ENCODE peak calls at places on chromosomes 13 and 19, in six cellular contexts. One of them, this sample, is unnamed. For H3K4me1, the result is how much of the 10 kb centered on the place peaks cover.

GRCh38 chr19:11964496-11964857 is 363 bp upstream of the ZNF763 start:
- DNase-seq in H9: no peak
- DNase-seq in trophoblast cell: no peak
- DNase-seq in mesenchymal stem cell: no peak
- DNase-seq in neuronal stem cell: no peak
- DNase-seq in IMR-90: no peak
- DNase-seq in this sample: no peak

GRCh38 chr19:23992348-23992747 is 77.7 kb downstream of the ZNF726 start:
- DNase-seq in H9: no peak
- DNase-seq in trophoblast cell: no peak
- DNase-seq in mesenchymal stem cell: no peak
- DNase-seq in neuronal stem cell: no peak
- DNase-seq in IMR-90: no peak
- DNase-seq in this sample: no peak

GRCh38 chr19:47005164-47005641 is 14.4 kb upstream of the NPAS1 start:
- DNase-seq in H9: peak
- DNase-seq in trophoblast cell: no peak
- DNase-seq in mesenchymal stem cell: no peak
- DNase-seq in neuronal stem cell: no peak
- DNase-seq in IMR-90: no peak
- DNase-seq in this sample: no peak

GRCh38 chr13:84296386-84296785 is 414.1 kb upstream of the SLITRK1 start:
- DNase-seq in H9: no peak
- DNase-seq in trophoblast cell: no peak
- DNase-seq in mesenchymal stem cell: no peak
- DNase-seq in neuronal stem cell: no peak
- DNase-seq in IMR-90: no peak
- DNase-seq in this sample: no peak

GRCh38 chr13:95492044-95492801 is 60.3 kb upstream of the CLDN10 start:
- DNase-seq in H9: peak
- DNase-seq in trophoblast cell: no peak
- DNase-seq in mesenchymal stem cell: no peak
- DNase-seq in neuronal stem cell: no peak
- DNase-seq in IMR-90: no peak
- DNase-seq in this sample: no peak

GRCh38 chr19:42140125-42140754 is 8.0 kb upstream of the POU2F2 start:
- DNase-seq in H9: peak
- DNase-seq in trophoblast cell: peak
- DNase-seq in mesenchymal stem cell: peak
- DNase-seq in neuronal stem cell: peak
- DNase-seq in IMR-90: peak
- DNase-seq in this sample: peak

GRCh38 chr13:46097663-46098062 is 7.2 kb downstream of the CPB2 start:
- DNase-seq in H9: no peak
- DNase-seq in trophoblast cell: no peak
- DNase-seq in mesenchymal stem cell: no peak
- DNase-seq in neuronal stem cell: no peak
- DNase-seq in IMR-90: no peak
- DNase-seq in this sample: no peak

GRCh38 chr13:48235100-48235813 is 2.3 kb downstream of the ITM2B start:
- DNase-seq in H9: peak
- DNase-seq in trophoblast cell: peak
- DNase-seq in mesenchymal stem cell: peak
- DNase-seq in neuronal stem cell: no peak
- DNase-seq in IMR-90: peak
- DNase-seq in this sample: no peak

GRCh38 chr19:50046649-50047503 is 21.1 kb downstream of the ZNF473 start:
- DNase-seq in H9: no peak
- DNase-seq in trophoblast cell: peak
- DNase-seq in mesenchymal stem cell: no peak
- DNase-seq in neuronal stem cell: no peak
- DNase-seq in IMR-90: peak
- DNase-seq in this sample: peak

GRCh38 chr13:44368062-44368591 is 5.5 kb upstream of the SERP2 start:
- DNase-seq in H9: no peak
- DNase-seq in trophoblast cell: peak
- DNase-seq in mesenchymal stem cell: peak
- DNase-seq in neuronal stem cell: no peak
- DNase-seq in IMR-90: peak
- DNase-seq in this sample: no peak

GRCh38 chr13:70732611-70733010 is 624.4 kb upstream of the KLHL1 start:
- DNase-seq in H9: no peak
- DNase-seq in trophoblast cell: no peak
- DNase-seq in mesenchymal stem cell: no peak
- DNase-seq in neuronal stem cell: no peak
- DNase-seq in IMR-90: no peak
- DNase-seq in this sample: no peak

GRCh38 chr13:21043898-21044297 is 17.5 kb downstream of the LATS2 start:
- DNase-seq in H9: no peak
- DNase-seq in trophoblast cell: peak
- DNase-seq in mesenchymal stem cell: peak
- DNase-seq in neuronal stem cell: no peak
- DNase-seq in IMR-90: peak
- DNase-seq in this sample: no peak

GRCh38 chr19:42311612-42312160 is 1.4 kb upstream of the TMEM145 start:
- DNase-seq in H9: peak
- DNase-seq in trophoblast cell: no peak
- DNase-seq in mesenchymal stem cell: no peak
- DNase-seq in neuronal stem cell: no peak
- DNase-seq in IMR-90: no peak
- DNase-seq in this sample: peak

GRCh38 chr13:87087741-87088140 is 583.4 kb upstream of the SLITRK5 start:
- DNase-seq in H9: no peak
- DNase-seq in trophoblast cell: no peak
- DNase-seq in mesenchymal stem cell: peak
- DNase-seq in neuronal stem cell: no peak
- DNase-seq in IMR-90: peak
- DNase-seq in this sample: no peak

GRCh38 chr19:50651174-50651573 is 1.9 kb downstream of the C19orf81 start:
- DNase-seq in H9: no peak
- DNase-seq in trophoblast cell: no peak
- DNase-seq in mesenchymal stem cell: no peak
- DNase-seq in neuronal stem cell: no peak
- DNase-seq in IMR-90: no peak
- DNase-seq in this sample: no peak

GRCh38 chr13:28489536-28489935 is 5.4 kb downstream of the FLT1 start:
- DNase-seq in H9: no peak
- DNase-seq in trophoblast cell: no peak
- DNase-seq in mesenchymal stem cell: peak
- DNase-seq in neuronal stem cell: no peak
- DNase-seq in IMR-90: peak
- DNase-seq in this sample: no peak

DNA sequence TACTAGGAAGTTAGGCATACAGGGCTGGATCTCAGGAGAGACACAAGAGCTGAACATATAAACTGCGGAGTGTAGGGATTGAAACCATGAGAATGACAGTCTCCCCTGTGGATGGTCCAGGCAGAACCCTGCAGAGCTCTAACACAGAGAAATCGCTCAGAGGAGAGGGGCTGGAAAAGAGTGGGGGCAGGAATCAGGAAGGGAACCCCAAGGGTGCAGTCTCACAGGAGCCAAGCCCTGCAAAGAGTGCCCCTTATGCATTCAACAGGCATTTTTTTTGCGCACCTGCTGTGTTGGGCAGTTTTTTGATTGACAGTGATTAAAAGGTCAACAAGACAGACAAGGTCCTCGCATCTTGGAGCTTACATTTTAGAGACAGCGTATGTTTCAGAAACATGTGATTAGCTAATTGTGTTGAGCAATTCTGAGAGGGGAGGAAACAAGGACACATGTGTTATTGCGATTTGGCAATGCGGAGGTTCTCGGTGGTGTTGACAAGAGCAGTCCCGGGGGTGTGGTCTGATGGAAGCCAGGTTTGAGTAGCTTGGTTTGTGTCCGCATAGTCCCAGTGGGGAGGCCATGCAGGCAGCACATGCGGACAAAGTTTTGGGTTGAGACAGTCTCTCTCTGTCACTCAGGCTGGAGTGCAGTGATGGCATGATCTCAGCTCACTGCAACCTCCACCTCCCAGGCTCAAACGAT is 182.6 kb upstream of the IRS2 start:
- DNase-seq in H9: no peak
- DNase-seq in trophoblast cell: no peak
- DNase-seq in mesenchymal stem cell: no peak
- DNase-seq in neuronal stem cell: no peak
- DNase-seq in IMR-90: no peak
- DNase-seq in this sample: no peak
- H4K91ac ChIP-seq in H9: no peak
- H4K91ac ChIP-seq in trophoblast cell: no peak
- H4K91ac ChIP-seq in mesenchymal stem cell: no peak
- H4K91ac ChIP-seq in neuronal stem cell: no peak
- H4K91ac ChIP-seq in IMR-90: no peak
- H4K91ac ChIP-seq in this sample: no peak

GRCh38 chr19:10501971-10502523 is 1.1 kb downstream of the KEAP1 start:
- DNase-seq in H9: peak
- DNase-seq in trophoblast cell: peak
- DNase-seq in mesenchymal stem cell: peak
- DNase-seq in neuronal stem cell: no peak
- DNase-seq in IMR-90: peak
- DNase-seq in this sample: peak
- H3K4me1 ChIP-seq in H9: under half
- H3K4me1 ChIP-seq in trophoblast cell: under half
- H3K4me1 ChIP-seq in mesenchymal stem cell: under half
- H3K4me1 ChIP-seq in neuronal stem cell: under half
- H3K4me1 ChIP-seq in IMR-90: under half
- H3K4me1 ChIP-seq in this sample: under half

GRCh38 chr13:26787961-26788360 is 27.4 kb upstream of the GPR12 start:
- DNase-seq in H9: no peak
- DNase-seq in trophoblast cell: no peak
- DNase-seq in mesenchymal stem cell: no peak
- DNase-seq in neuronal stem cell: no peak
- DNase-seq in IMR-90: no peak
- DNase-seq in this sample: no peak
- H4K91ac ChIP-seq in H9: no peak
- H4K91ac ChIP-seq in trophoblast cell: no peak
- H4K91ac ChIP-seq in mesenchymal stem cell: no peak
- H4K91ac ChIP-seq in neuronal stem cell: no peak
- H4K91ac ChIP-seq in IMR-90: no peak
- H4K91ac ChIP-seq in this sample: no peak

GRCh38 chr13:33260168-33261098 is 25.1 kb downstream of the STARD13 start:
- DNase-seq in H9: no peak
- DNase-seq in trophoblast cell: peak
- DNase-seq in mesenchymal stem cell: no peak
- DNase-seq in neuronal stem cell: no peak
- DNase-seq in IMR-90: peak
- DNase-seq in this sample: no peak

GRCh38 chr13:33262554-33262953 is 23.0 kb downstream of the STARD13 start:
- DNase-seq in H9: no peak
- DNase-seq in trophoblast cell: no peak
- DNase-seq in mesenchymal stem cell: no peak
- DNase-seq in neuronal stem cell: no peak
- DNase-seq in IMR-90: no peak
- DNase-seq in this sample: no peak

GRCh38 chr13:33262997-33263396 is 22.6 kb downstream of the STARD13 start:
- DNase-seq in H9: no peak
- DNase-seq in trophoblast cell: no peak
- DNase-seq in mesenchymal stem cell: no peak
- DNase-seq in neuronal stem cell: no peak
- DNase-seq in IMR-90: no peak
- DNase-seq in this sample: no peak

GRCh38 chr13:33262069-33262487 is 23.5 kb downstream of the STARD13 start:
- DNase-seq in H9: peak
- DNase-seq in trophoblast cell: peak
- DNase-seq in mesenchymal stem cell: no peak
- DNase-seq in neuronal stem cell: no peak
- DNase-seq in IMR-90: peak
- DNase-seq in this sample: no peak

DNA sequence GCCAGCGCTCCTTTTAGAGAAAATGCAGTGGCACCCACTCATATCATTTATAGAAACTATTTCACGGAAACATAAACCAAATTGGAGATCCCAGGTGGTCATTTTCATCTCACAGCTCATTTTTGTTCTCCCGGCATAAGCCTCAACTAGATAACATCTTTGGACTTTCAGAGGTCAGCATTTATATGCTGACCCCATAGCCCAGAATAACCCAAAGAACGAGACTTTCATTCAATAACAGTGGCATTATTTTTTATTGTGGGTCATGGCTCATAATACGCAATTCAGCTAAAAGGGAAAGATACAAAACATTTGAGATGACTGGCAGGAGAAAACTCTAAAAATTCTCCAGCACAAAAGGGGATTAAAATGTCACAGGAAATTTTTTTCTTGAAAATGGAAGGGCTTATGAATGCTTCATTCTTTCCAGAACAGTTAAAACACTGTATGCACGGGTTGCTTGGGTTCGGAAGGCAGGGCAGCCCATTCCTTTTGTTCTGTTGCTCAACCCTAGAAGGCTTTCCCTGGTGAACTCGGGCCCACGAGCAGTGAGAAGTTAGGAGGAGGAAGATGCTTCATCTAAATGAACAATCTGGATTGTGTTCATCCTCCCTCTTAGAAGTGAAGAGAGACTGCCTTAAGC is 24.0 kb downstream of the STARD13 start:
- DNase-seq in H9: no peak
- DNase-seq in trophoblast cell: no peak
- DNase-seq in mesenchymal stem cell: no peak
- DNase-seq in neuronal stem cell: no peak
- DNase-seq in IMR-90: peak
- DNase-seq in this sample: no peak
- H3K4me1 ChIP-seq in H9: under half
- H3K4me1 ChIP-seq in trophoblast cell: under half
- H3K4me1 ChIP-seq in mesenchymal stem cell: under half
- H3K4me1 ChIP-seq in neuronal stem cell: under half
- H3K4me1 ChIP-seq in IMR-90: under half
- H3K4me1 ChIP-seq in this sample: under half

GRCh38 chr13:89796196-89796595 is 1551.3 kb upstream of the MIR17HG start:
- DNase-seq in H9: no peak
- DNase-seq in trophoblast cell: no peak
- DNase-seq in mesenchymal stem cell: no peak
- DNase-seq in neuronal stem cell: no peak
- DNase-seq in IMR-90: no peak
- DNase-seq in this sample: no peak
- H4K91ac ChIP-seq in H9: no peak
- H4K91ac ChIP-seq in trophoblast cell: no peak
- H4K91ac ChIP-seq in mesenchymal stem cell: no peak
- H4K91ac ChIP-seq in neuronal stem cell: no peak
- H4K91ac ChIP-seq in IMR-90: no peak
- H4K91ac ChIP-seq in this sample: no peak

DNA sequence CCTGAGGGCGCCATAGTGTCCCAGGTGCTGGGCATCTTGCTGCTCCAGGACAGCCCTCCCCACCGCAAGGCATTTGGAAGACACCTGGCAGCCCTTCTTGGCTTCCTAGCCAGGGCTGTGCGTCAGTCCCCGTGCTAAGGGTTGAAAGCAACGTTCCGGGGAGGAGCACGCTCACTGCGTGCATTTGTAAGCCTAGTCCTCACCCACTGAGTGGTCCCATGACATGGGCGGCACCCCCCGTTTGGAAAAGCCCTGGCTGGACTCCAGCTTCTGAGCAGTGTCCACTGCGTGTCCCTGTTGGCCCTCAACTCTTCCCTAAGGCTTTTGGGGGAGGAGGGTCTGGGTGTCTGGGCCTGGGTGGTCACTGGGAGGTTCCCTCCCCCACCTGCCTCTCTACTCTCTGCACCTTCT is 76.3 kb upstream of the GPR183 start:
- DNase-seq in H9: peak
- DNase-seq in trophoblast cell: no peak
- DNase-seq in mesenchymal stem cell: no peak
- DNase-seq in neuronal stem cell: no peak
- DNase-seq in IMR-90: no peak
- DNase-seq in this sample: no peak
- H3K4me1 ChIP-seq in H9: under half
- H3K4me1 ChIP-seq in trophoblast cell: under half
- H3K4me1 ChIP-seq in mesenchymal stem cell: under half
- H3K4me1 ChIP-seq in neuronal stem cell: under half
- H3K4me1 ChIP-seq in IMR-90: under half
- H3K4me1 ChIP-seq in this sample: under half